ENCODE peak calls at places on chromosomes 12 and 14, in nine cellular contexts. G is stimulated activated CD4-positive, alpha-beta T cell treated with anti-CD3 and anti-CD28 coated beads, Interleukin-1b, Interleukin-23, amount 100 ng/mL, for 24 hours; L is HT-29; W is OCI-LY7; N is iPS-NIHi11; Z is AG04450; V is HuH-7; J is activated naive CD8-positive, alpha-beta T cell treated with anti-CD3 and anti-CD28 coated beads, Interleukin-2, amount 50 U/mL, for 24 hours; E is A549. T is an unnamed sample.

GRCh38 chr14:89276424-89276975 is 140.5 kb downstream of the FOXN3 start:
- DNase-seq in G (peak), L (no peak), W (no peak), N (no peak), Z (no peak), V (no peak), J (peak), E (no peak), T (no peak)

GRCh38 chr12:109098142-109098652 is 800 bp downstream of the UNG start:
- DNase-seq in G (no peak), L (peak), W (no peak), N (peak), Z (no peak), V (peak), J (no peak), E (no peak), T (peak)

GRCh38 chr12:31029916-31030562 is 43.6 kb upstream of the DDX11 start:
- DNase-seq in G (no peak), L (no peak), W (peak), N (no peak), Z (no peak), V (no peak), J (no peak), E (no peak), T (no peak)

GRCh38 chr14:88388741-88389282 is 3.4 kb downstream of the SPATA7 start:
- DNase-seq in G (no peak), L (no peak), W (no peak), N (no peak), Z (no peak), V (no peak), J (no peak), E (peak), T (no peak)

GRCh38 chr14:90056821-90057220 is 5.0 kb upstream of the KCNK13 start:
- DNase-seq in G (no peak), L (no peak), W (no peak), N (peak), Z (no peak), V (no peak), J (no peak), E (no peak), T (no peak)

GRCh38 chr12:104083769-104084475 is 19.6 kb downstream of the HCFC2 start:
- DNase-seq in G (peak), L (no peak), W (no peak), N (no peak), Z (no peak), V (no peak), J (peak), E (no peak), T (no peak)

GRCh38 chr12:63308701-63309100 is 157.7 kb upstream of the AVPR1A start:
- DNase-seq in G (no peak), L (no peak), W (no peak), N (no peak), Z (no peak), V (no peak), J (no peak), E (no peak), T (no peak)

GRCh38 chr14:45678163-45678562 is 425.2 kb upstream of the MIS18BP1 start:
- DNase-seq in G (no peak), L (no peak), W (no peak), N (no peak), Z (no peak), V (no peak), J (no peak), E (no peak), T (no peak)

GRCh38 chr14:61502459-61503093 is 181.2 kb downstream of the PRKCH start:
- DNase-seq in G (no peak), L (no peak), W (peak), N (no peak), Z (no peak), V (no peak), J (no peak), E (no peak), T (no peak)

GRCh38 chr12:93968928-93969327 is 179.4 kb upstream of the PLXNC1 start:
- DNase-seq in G (no peak), L (no peak), W (no peak), N (no peak), Z (no peak), V (no peak), J (no peak), E (no peak), T (no peak)

GRCh38 chr14:106204063-106204462 is 677.7 kb downstream of the TMEM121 start:
- DNase-seq in G (no peak), L (no peak), W (no peak), N (no peak), Z (no peak), V (no peak), J (no peak), E (no peak), T (no peak)

GRCh38 chr14:32469388-32470160 is 140.5 kb downstream of the AKAP6 start:
- DNase-seq in G (no peak), L (no peak), W (peak), N (no peak), Z (no peak), V (no peak), J (no peak), E (peak), T (no peak)

GRCh38 chr12:68263366-68263765 is 10.0 kb upstream of the IL22 start:
- DNase-seq in G (no peak), L (no peak), W (no peak), N (no peak), Z (no peak), V (no peak), J (no peak), E (no peak), T (no peak)

GRCh38 chr12:119176267-119177055 is 2.3 kb upstream of the HSPB8 start:
- DNase-seq in G (no peak), L (peak), W (no peak), N (peak), Z (peak), V (no peak), J (no peak), E (peak), T (peak)

GRCh38 chr14:59428581-59429012 is 36.6 kb downstream of the GPR135 start:
- DNase-seq in G (no peak), L (no peak), W (peak), N (no peak), Z (peak), V (no peak), J (no peak), E (no peak), T (no peak)

GRCh38 chr12:26195641-26196423 is 459 bp downstream of the SSPN start:
- DNase-seq in G (no peak), L (peak), W (no peak), N (peak), Z (no peak), V (peak), J (peak), E (peak), T (peak)

GRCh38 chr14:94560782-94561655 is at the start of gene SERPINA4:
- DNase-seq in G (no peak), L (peak), W (no peak), N (no peak), Z (no peak), V (peak), J (no peak), E (no peak), T (no peak)

GRCh38 chr12:94157891-94158495 is 9.6 kb downstream of the PLXNC1 start:
- DNase-seq in G (no peak), L (no peak), W (peak), N (no peak), Z (no peak), V (no peak), J (no peak), E (no peak), T (peak)

GRCh38 chr14:70748422-70748821 is 60.9 kb downstream of the MAP3K9 start:
- DNase-seq in G (no peak), L (no peak), W (no peak), N (no peak), Z (no peak), V (no peak), J (no peak), E (no peak), T (no peak)

GRCh38 chr12:6116481-6117021 is 7.9 kb downstream of the VWF start:
- DNase-seq in G (no peak), L (peak), W (no peak), N (no peak), Z (no peak), V (no peak), J (no peak), E (peak), T (no peak)

GRCh38 chr14:44211718-44212117 is 295.4 kb downstream of the FSCB start:
- DNase-seq in G (no peak), L (no peak), W (no peak), N (no peak), Z (no peak), V (no peak), J (no peak), E (no peak), T (no peak)

GRCh38 chr12:120290541-120291312 is 976 bp downstream of the RNU4-2 start:
- DNase-seq in G (peak), L (peak), W (no peak), N (peak), Z (no peak), V (no peak), J (peak), E (peak), T (peak)

GRCh38 chr14:54577977-54578376 is 11.0 kb downstream of the SAMD4A start:
- DNase-seq in G (no peak), L (peak), W (no peak), N (no peak), Z (no peak), V (no peak), J (no peak), E (peak), T (no peak)

GRCh38 chr12:65886996-65887395 is 62.7 kb downstream of the HMGA2 start:
- DNase-seq in G (no peak), L (no peak), W (no peak), N (no peak), Z (no peak), V (no peak), J (no peak), E (no peak), T (no peak)

T was measured in left lung.